ENCODE peak calls at places on chromosomes 7 and 10, in four cellular contexts. One of them, this sample, is unnamed.
A peak's percentile ranks its signal among the peaks of the same experiment; 100 is the strongest.

GRCh38 chr7:130096243-130096827 is 26.0 kb downstream of the KLHDC10 start:
- DNase-seq in Panc1: no peak
- DNase-seq in upper lobe of left lung: no peak
- DNase-seq in left lung: no peak
- DNase-seq in this sample: no peak

GRCh38 chr7:21256310-21256877 is 171.5 kb upstream of the SP4 start:
- DNase-seq in Panc1: no peak
- DNase-seq in upper lobe of left lung: no peak
- DNase-seq in left lung: no peak
- DNase-seq in this sample: peak; percentile 17

GRCh38 chr10:110646417-110647135 is 2.4 kb downstream of the RBM20 start:
- DNase-seq in Panc1: no peak
- DNase-seq in upper lobe of left lung: no peak
- DNase-seq in left lung: no peak
- DNase-seq in this sample: no peak

GRCh38 chr7:102925962-102926825 is 13.4 kb downstream of the LRRC17 start:
- DNase-seq in Panc1: no peak
- DNase-seq in upper lobe of left lung: no peak
- DNase-seq in left lung: no peak
- DNase-seq in this sample: no peak

GRCh38 chr10:6236349-6237188 is 33.8 kb downstream of the PFKFB3 start:
- DNase-seq in Panc1: no peak
- DNase-seq in upper lobe of left lung: no peak
- DNase-seq in left lung: no peak
- DNase-seq in this sample: no peak

GRCh38 chr10:80202934-80203834 is 2.2 kb downstream of the ANXA11 start:
- DNase-seq in Panc1: no peak
- DNase-seq in upper lobe of left lung: peak; percentile 84
- DNase-seq in left lung: no peak
- DNase-seq in this sample: peak; percentile 45

GRCh38 chr10:94315975-94316464 is 46.7 kb downstream of the NOC3L start:
- DNase-seq in Panc1: no peak
- DNase-seq in upper lobe of left lung: no peak
- DNase-seq in left lung: no peak
- DNase-seq in this sample: no peak

GRCh38 chr10:47152861-47153349 is 147.1 kb upstream of the GDF10 start:
- DNase-seq in Panc1: no peak
- DNase-seq in upper lobe of left lung: no peak
- DNase-seq in left lung: no peak
- DNase-seq in this sample: no peak

GRCh38 chr10:99913831-99914235 is 95.9 kb downstream of the DNMBP start:
- DNase-seq in Panc1: no peak
- DNase-seq in upper lobe of left lung: peak; percentile 46
- DNase-seq in left lung: no peak
- DNase-seq in this sample: no peak

GRCh38 chr10:109978481-109978880 is 29.3 kb upstream of the ADD3 start:
- DNase-seq in Panc1: no peak
- DNase-seq in upper lobe of left lung: peak; percentile 42
- DNase-seq in left lung: no peak
- DNase-seq in this sample: peak; percentile 74

GRCh38 chr7:57203161-57203791 is 71.0 kb upstream of the ZNF479 start:
- DNase-seq in Panc1: no peak
- DNase-seq in upper lobe of left lung: no peak
- DNase-seq in left lung: peak; percentile 61
- DNase-seq in this sample: no peak

GRCh38 chr7:132440126-132440525 is 136.1 kb downstream of the PLXNA4 start:
- DNase-seq in Panc1: no peak
- DNase-seq in upper lobe of left lung: no peak
- DNase-seq in left lung: no peak
- DNase-seq in this sample: no peak

GRCh38 chr7:106064836-106065559 is 47.1 kb downstream of the SYPL1 start:
- DNase-seq in Panc1: peak; percentile 81
- DNase-seq in upper lobe of left lung: peak; percentile 74
- DNase-seq in left lung: peak; percentile 81
- DNase-seq in this sample: no peak

GRCh38 chr7:135185471-135186260 is 15.2 kb upstream of the CYREN start:
- DNase-seq in Panc1: no peak
- DNase-seq in upper lobe of left lung: no peak
- DNase-seq in left lung: no peak
- DNase-seq in this sample: no peak

GRCh38 chr7:134747326-134747725 is 32.1 kb upstream of the CALD1 start:
- DNase-seq in Panc1: no peak
- DNase-seq in upper lobe of left lung: no peak
- DNase-seq in left lung: no peak
- DNase-seq in this sample: no peak

GRCh38 chr10:50578949-50579348 is 44.8 kb downstream of the SGMS1 start:
- DNase-seq in Panc1: no peak
- DNase-seq in upper lobe of left lung: no peak
- DNase-seq in left lung: no peak
- DNase-seq in this sample: no peak

GRCh38 chr7:157516311-157516710 is 179.5 kb downstream of the DNAJB6 start:
- DNase-seq in Panc1: no peak
- DNase-seq in upper lobe of left lung: no peak
- DNase-seq in left lung: no peak
- DNase-seq in this sample: peak; percentile 37

GRCh38 chr7:157279973-157280841 is 56.6 kb upstream of the DNAJB6 start:
- DNase-seq in Panc1: no peak
- DNase-seq in upper lobe of left lung: no peak
- DNase-seq in left lung: peak; percentile 69
- DNase-seq in this sample: no peak

GRCh38 chr10:60343254-60343653 is 46.4 kb downstream of the ANK3 start:
- DNase-seq in Panc1: no peak
- DNase-seq in upper lobe of left lung: no peak
- DNase-seq in left lung: no peak
- DNase-seq in this sample: no peak

GRCh38 chr10:131019696-131020095 is 291.8 kb downstream of the TCERG1L start:
- DNase-seq in Panc1: no peak
- DNase-seq in upper lobe of left lung: no peak
- DNase-seq in left lung: no peak
- DNase-seq in this sample: no peak

GRCh38 chr10:96843823-96844222 is 11.7 kb downstream of the LCOR start:
- DNase-seq in Panc1: no peak
- DNase-seq in upper lobe of left lung: no peak
- DNase-seq in left lung: no peak
- DNase-seq in this sample: no peak

GRCh38 chr7:158067931-158068482 is 519.6 kb downstream of the PTPRN2 start:
- DNase-seq in Panc1: no peak
- DNase-seq in upper lobe of left lung: no peak
- DNase-seq in left lung: peak; percentile 71
- DNase-seq in this sample: no peak

GRCh38 chr7:75995996-75996395 is 1.6 kb upstream of the TMEM120A start:
- DNase-seq in Panc1: no peak
- DNase-seq in upper lobe of left lung: no peak
- DNase-seq in left lung: no peak
- DNase-seq in this sample: no peak

GRCh38 chr10:121668336-121669009 is 70.2 kb upstream of the FGFR2 start:
- DNase-seq in Panc1: no peak
- DNase-seq in upper lobe of left lung: peak; percentile 59
- DNase-seq in left lung: no peak
- DNase-seq in this sample: no peak

GRCh38 chr7:80783688-80784327 is 135.0 kb downstream of the SEMA3C start:
- DNase-seq in Panc1: no peak
- DNase-seq in upper lobe of left lung: no peak
- DNase-seq in left lung: no peak
- DNase-seq in this sample: no peak

DNA sequence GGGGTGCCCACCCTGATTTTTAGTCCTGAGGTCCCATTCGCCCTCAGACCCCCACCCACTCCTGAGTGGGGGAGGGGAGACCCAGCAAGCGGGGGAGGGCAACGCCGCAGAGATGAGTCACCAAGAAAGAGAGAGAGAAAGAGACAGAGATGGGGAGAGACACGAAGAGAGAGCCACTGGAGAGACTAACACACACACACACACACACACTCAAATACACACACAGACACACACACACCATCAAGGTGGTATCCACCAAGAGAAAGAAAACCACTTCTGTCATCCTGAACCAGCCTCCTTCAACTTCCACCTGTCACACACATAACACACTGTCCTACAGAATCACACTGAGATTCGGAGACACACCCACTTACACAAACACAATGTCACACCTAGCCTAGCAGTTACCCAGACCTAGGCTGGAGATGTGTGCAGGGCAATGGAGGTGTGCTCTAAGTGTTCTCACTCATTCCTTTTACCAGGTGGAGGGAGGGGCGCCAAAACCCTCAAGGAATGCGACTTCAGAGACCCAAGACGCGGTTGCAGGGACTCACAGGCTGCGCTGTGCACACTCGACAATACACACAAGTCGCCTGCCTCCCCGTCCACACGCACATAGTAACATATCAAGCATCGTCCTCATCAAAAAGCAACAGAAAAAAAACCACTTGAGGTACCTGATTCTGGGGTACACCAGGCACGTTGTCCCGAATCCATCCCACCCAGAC is 3.9 kb upstream of the VGF start:
- DNase-seq in Panc1: no peak
- DNase-seq in upper lobe of left lung: no peak
- DNase-seq in left lung: peak; percentile 11
- DNase-seq in this sample: no peak
- H3K4me3 ChIP-seq in Panc1: peak overlapping the region; percentile 46
- H3K4me3 ChIP-seq in upper lobe of left lung: no peak overlapping the region
- H3K4me3 ChIP-seq in left lung: no peak overlapping the region
- H3K4me3 ChIP-seq in this sample: no peak overlapping the region

DNA sequence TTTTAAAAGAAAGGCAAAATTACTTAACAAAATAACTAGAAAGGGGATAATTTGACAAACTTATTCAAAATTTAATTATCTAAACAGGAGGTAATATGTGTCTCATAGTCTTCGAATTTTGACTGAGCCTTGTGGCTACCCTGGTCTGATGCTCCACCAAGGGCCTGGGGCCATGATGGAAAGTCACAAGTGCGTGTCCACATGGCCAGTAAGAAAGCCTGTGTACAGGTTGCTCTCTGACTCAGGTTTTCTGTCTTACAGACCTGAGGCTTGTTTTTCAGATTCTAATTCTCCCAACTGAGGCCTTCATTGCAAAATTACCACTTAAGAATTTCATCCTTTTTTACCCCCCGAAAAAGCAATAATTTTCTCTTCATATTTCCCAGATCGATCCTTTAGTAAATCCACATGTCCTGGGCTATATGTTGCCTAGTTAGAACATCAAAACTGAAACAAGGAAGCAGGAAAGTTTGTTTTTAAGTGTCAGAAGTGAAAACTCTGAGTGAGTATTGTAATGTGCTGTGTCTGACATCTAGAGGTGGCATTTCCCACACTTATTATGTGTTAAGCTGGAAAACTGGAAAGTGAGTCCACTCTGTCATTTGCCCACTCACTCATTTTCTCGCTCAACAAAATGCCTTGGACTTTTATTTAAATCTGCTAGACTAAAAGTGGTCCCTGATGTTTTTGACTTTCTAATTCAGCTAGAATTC is 10.0 kb downstream of the CYP3A43 start:
- DNase-seq in Panc1: peak; percentile 13
- DNase-seq in upper lobe of left lung: no peak
- DNase-seq in left lung: no peak
- DNase-seq in this sample: no peak
- TF ChIP-seq CTCF in Panc1: peak; percentile 39
- TF ChIP-seq CTCF in upper lobe of left lung: peak; percentile 50
- TF ChIP-seq CTCF in left lung: peak; percentile 9
- TF ChIP-seq CTCF in this sample: no peak

GRCh38 chr7:36210542-36210941 is 57.5 kb downstream of the EEPD1 start:
- DNase-seq in Panc1: no peak
- DNase-seq in upper lobe of left lung: no peak
- DNase-seq in left lung: no peak
- DNase-seq in this sample: no peak
- H3K4me1 ChIP-seq in Panc1: peaks cover 49% of the 10 kb centered on the region
- H3K4me1 ChIP-seq in upper lobe of left lung: peaks cover 27% of the 10 kb centered on the region
- H3K4me1 ChIP-seq in left lung: peaks cover 34% of the 10 kb centered on the region
- H3K4me1 ChIP-seq in this sample: peaks cover 4% of the 10 kb centered on the region

DNA sequence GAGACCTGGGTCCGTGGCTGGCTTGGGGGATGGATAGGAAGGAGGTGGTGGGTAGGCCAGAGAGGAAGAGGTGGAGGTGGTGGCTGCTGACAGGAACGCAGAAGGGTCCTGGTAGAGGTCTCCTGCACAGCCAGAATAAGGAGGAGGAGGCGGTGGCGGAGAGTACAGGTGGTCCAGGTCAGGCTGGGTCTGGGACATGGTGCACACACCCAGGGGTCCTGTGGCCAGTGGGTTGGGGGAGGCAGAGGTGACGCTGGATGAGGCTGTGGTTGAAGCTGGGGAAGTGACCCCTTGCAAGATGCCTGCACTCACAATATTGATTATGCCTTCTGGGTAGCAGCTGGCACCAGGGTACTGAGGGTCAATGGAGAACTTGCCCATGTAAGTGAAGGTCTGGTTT is 2.2 kb downstream of the EGR2 start:
- DNase-seq in Panc1: no peak
- DNase-seq in upper lobe of left lung: no peak
- DNase-seq in left lung: peak; percentile 47
- DNase-seq in this sample: no peak
- H3K4me3 ChIP-seq in Panc1: no peak overlapping the region
- H3K4me3 ChIP-seq in upper lobe of left lung: no peak overlapping the region
- H3K4me3 ChIP-seq in left lung: no peak overlapping the region
- H3K4me3 ChIP-seq in this sample: no peak overlapping the region

DNA sequence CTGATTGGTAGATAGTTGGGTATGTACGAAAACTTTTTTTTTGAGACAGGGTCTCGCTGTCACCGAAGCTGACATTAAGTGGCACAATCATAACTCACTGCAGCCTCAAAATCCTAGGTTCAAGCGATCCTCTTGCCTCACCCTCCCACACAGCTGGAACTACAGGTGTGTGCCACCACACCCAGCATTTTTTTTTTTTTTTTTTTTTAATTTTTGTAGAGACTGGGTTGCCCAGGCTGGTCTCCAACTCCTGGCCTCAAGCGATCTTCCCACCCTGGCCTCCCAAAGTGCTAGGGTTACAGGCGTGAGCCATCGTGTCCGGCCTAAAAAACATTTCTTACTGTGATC is 1.5 kb upstream of the LRRC27 start:
- DNase-seq in Panc1: no peak
- DNase-seq in upper lobe of left lung: no peak
- DNase-seq in left lung: no peak
- DNase-seq in this sample: no peak
- TF ChIP-seq CTCF in Panc1: no peak
- TF ChIP-seq CTCF in upper lobe of left lung: no peak
- TF ChIP-seq CTCF in left lung: no peak
- TF ChIP-seq CTCF in this sample: no peak

GRCh38 chr7:110645060-110645459 is 445.9 kb upstream of the LRRN3 start:
- DNase-seq in Panc1: no peak
- DNase-seq in upper lobe of left lung: no peak
- DNase-seq in left lung: no peak
- DNase-seq in this sample: no peak
- H3K4me1 ChIP-seq in Panc1: no peaks in the 10 kb centered on the region
- H3K4me1 ChIP-seq in upper lobe of left lung: no peaks in the 10 kb centered on the region
- H3K4me1 ChIP-seq in left lung: no peaks in the 10 kb centered on the region
- H3K4me1 ChIP-seq in this sample: no peaks in the 10 kb centered on the region

GRCh38 chr7:24835643-24836042 is 78.4 kb upstream of the GSDME start:
- DNase-seq in Panc1: no peak
- DNase-seq in upper lobe of left lung: no peak
- DNase-seq in left lung: no peak
- DNase-seq in this sample: no peak
- H3K4me3 ChIP-seq in Panc1: no peak overlapping the region
- H3K4me3 ChIP-seq in upper lobe of left lung: no peak overlapping the region
- H3K4me3 ChIP-seq in left lung: no peak overlapping the region
- H3K4me3 ChIP-seq in this sample: no peak overlapping the region